ENCODE peak calls at places on chromosomes 6 and 20, in eight cellular contexts. One of them, this sample, is unnamed.

GRCh38 chr20:4022386-4023350 is 7.3 kb upstream of the RNF24 start:
- DNase-seq in fibroblast of lung: peak; percentile 50
- DNase-seq in ascending aorta: no peak
- DNase-seq in cardiac muscle cell: peak; percentile 38
- DNase-seq in HFF-Myc: no peak
- DNase-seq in GM12878: no peak
- DNase-seq in upper lobe of left lung: no peak
- DNase-seq in astrocyte of the spinal cord: no peak
- DNase-seq in this sample: no peak

GRCh38 chr6:34142599-34142998 is 3.3 kb downstream of the GRM4 start:
- DNase-seq in fibroblast of lung: no peak
- DNase-seq in ascending aorta: no peak
- DNase-seq in cardiac muscle cell: peak; percentile 5
- DNase-seq in HFF-Myc: no peak
- DNase-seq in GM12878: no peak
- DNase-seq in upper lobe of left lung: no peak
- DNase-seq in astrocyte of the spinal cord: no peak
- DNase-seq in this sample: no peak

GRCh38 chr6:100457251-100457990 is 7.3 kb downstream of the SIM1 start:
- DNase-seq in fibroblast of lung: no peak
- DNase-seq in ascending aorta: no peak
- DNase-seq in cardiac muscle cell: no peak
- DNase-seq in HFF-Myc: no peak
- DNase-seq in GM12878: no peak
- DNase-seq in upper lobe of left lung: no peak
- DNase-seq in astrocyte of the spinal cord: no peak
- DNase-seq in this sample: no peak

GRCh38 chr20:19633985-19634384 is 124.1 kb upstream of the RIN2 start:
- DNase-seq in fibroblast of lung: no peak
- DNase-seq in ascending aorta: no peak
- DNase-seq in cardiac muscle cell: peak; percentile 4
- DNase-seq in HFF-Myc: no peak
- DNase-seq in GM12878: no peak
- DNase-seq in upper lobe of left lung: no peak
- DNase-seq in astrocyte of the spinal cord: peak; percentile 8
- DNase-seq in this sample: peak; percentile 61

GRCh38 chr6:88881451-88881850 is 82.0 kb downstream of the RNGTT start:
- DNase-seq in fibroblast of lung: no peak
- DNase-seq in ascending aorta: no peak
- DNase-seq in cardiac muscle cell: peak; percentile 24
- DNase-seq in HFF-Myc: no peak
- DNase-seq in GM12878: no peak
- DNase-seq in upper lobe of left lung: no peak
- DNase-seq in astrocyte of the spinal cord: no peak
- DNase-seq in this sample: no peak

GRCh38 chr20:29876911-29877285 is 1380.6 kb upstream of the DEFB115 start:
- DNase-seq in fibroblast of lung: no peak
- DNase-seq in ascending aorta: no peak
- DNase-seq in cardiac muscle cell: no peak
- DNase-seq in HFF-Myc: no peak
- DNase-seq in GM12878: no peak
- DNase-seq in upper lobe of left lung: no peak
- DNase-seq in astrocyte of the spinal cord: no peak
- DNase-seq in this sample: no peak

GRCh38 chr6:2578729-2579128 is 172.0 kb downstream of the MYLK4 start:
- DNase-seq in fibroblast of lung: peak; percentile 69
- DNase-seq in ascending aorta: no peak
- DNase-seq in cardiac muscle cell: peak; percentile 60
- DNase-seq in HFF-Myc: no peak
- DNase-seq in GM12878: no peak
- DNase-seq in upper lobe of left lung: no peak
- DNase-seq in astrocyte of the spinal cord: no peak
- DNase-seq in this sample: no peak

GRCh38 chr6:32984639-32985389 is 16.4 kb downstream of the BRD2 start:
- DNase-seq in fibroblast of lung: peak; percentile 85
- DNase-seq in ascending aorta: peak; percentile 71
- DNase-seq in cardiac muscle cell: peak; percentile 89
- DNase-seq in HFF-Myc: peak; percentile 68
- DNase-seq in GM12878: no peak
- DNase-seq in upper lobe of left lung: peak; percentile 97
- DNase-seq in astrocyte of the spinal cord: peak; percentile 82
- DNase-seq in this sample: peak; percentile 38

GRCh38 chr20:42041000-42041565 is 422.9 kb upstream of the CHD6 start:
- DNase-seq in fibroblast of lung: no peak
- DNase-seq in ascending aorta: no peak
- DNase-seq in cardiac muscle cell: no peak
- DNase-seq in HFF-Myc: no peak
- DNase-seq in GM12878: no peak
- DNase-seq in upper lobe of left lung: no peak
- DNase-seq in astrocyte of the spinal cord: no peak
- DNase-seq in this sample: no peak

GRCh38 chr20:39607124-39607523 is 645.0 kb downstream of the DHX35 start:
- DNase-seq in fibroblast of lung: no peak
- DNase-seq in ascending aorta: no peak
- DNase-seq in cardiac muscle cell: no peak
- DNase-seq in HFF-Myc: no peak
- DNase-seq in GM12878: no peak
- DNase-seq in upper lobe of left lung: no peak
- DNase-seq in astrocyte of the spinal cord: peak; percentile 83
- DNase-seq in this sample: no peak

GRCh38 chr6:168994966-168995365 is 258.7 kb downstream of the THBS2 start:
- DNase-seq in fibroblast of lung: no peak
- DNase-seq in ascending aorta: no peak
- DNase-seq in cardiac muscle cell: no peak
- DNase-seq in HFF-Myc: no peak
- DNase-seq in GM12878: no peak
- DNase-seq in upper lobe of left lung: no peak
- DNase-seq in astrocyte of the spinal cord: no peak
- DNase-seq in this sample: no peak

GRCh38 chr6:74280130-74280692 is 584.2 kb downstream of the CD109 start:
- DNase-seq in fibroblast of lung: no peak
- DNase-seq in ascending aorta: no peak
- DNase-seq in cardiac muscle cell: no peak
- DNase-seq in HFF-Myc: no peak
- DNase-seq in GM12878: no peak
- DNase-seq in upper lobe of left lung: no peak
- DNase-seq in astrocyte of the spinal cord: no peak
- DNase-seq in this sample: no peak

GRCh38 chr6:158256746-158257424 is 55.4 kb upstream of the TULP4 start:
- DNase-seq in fibroblast of lung: no peak
- DNase-seq in ascending aorta: no peak
- DNase-seq in cardiac muscle cell: no peak
- DNase-seq in HFF-Myc: no peak
- DNase-seq in GM12878: no peak
- DNase-seq in upper lobe of left lung: no peak
- DNase-seq in astrocyte of the spinal cord: no peak
- DNase-seq in this sample: no peak

GRCh38 chr6:24831771-24832718 is 33.3 kb upstream of the ARMH2 start:
- DNase-seq in fibroblast of lung: peak; percentile 27
- DNase-seq in ascending aorta: no peak
- DNase-seq in cardiac muscle cell: no peak
- DNase-seq in HFF-Myc: no peak
- DNase-seq in GM12878: no peak
- DNase-seq in upper lobe of left lung: no peak
- DNase-seq in astrocyte of the spinal cord: peak; percentile 39
- DNase-seq in this sample: peak; percentile 39

GRCh38 chr20:44006578-44006977 is 91.9 kb downstream of the TOX2 start:
- DNase-seq in fibroblast of lung: no peak
- DNase-seq in ascending aorta: no peak
- DNase-seq in cardiac muscle cell: no peak
- DNase-seq in HFF-Myc: no peak
- DNase-seq in GM12878: no peak
- DNase-seq in upper lobe of left lung: no peak
- DNase-seq in astrocyte of the spinal cord: no peak
- DNase-seq in this sample: no peak

GRCh38 chr6:130367767-130368166 is 1.9 kb downstream of the TMEM200A start:
- DNase-seq in fibroblast of lung: no peak
- DNase-seq in ascending aorta: no peak
- DNase-seq in cardiac muscle cell: no peak
- DNase-seq in HFF-Myc: no peak
- DNase-seq in GM12878: no peak
- DNase-seq in upper lobe of left lung: no peak
- DNase-seq in astrocyte of the spinal cord: no peak
- DNase-seq in this sample: no peak
- H3K4me3 ChIP-seq in fibroblast of lung: peak overlapping the region; percentile 89
- H3K4me3 ChIP-seq in ascending aorta: no peak overlapping the region
- H3K4me3 ChIP-seq in cardiac muscle cell: no peak overlapping the region
- H3K4me3 ChIP-seq in HFF-Myc: peak overlapping the region; percentile 1
- H3K4me3 ChIP-seq in GM12878: no peak overlapping the region
- H3K4me3 ChIP-seq in upper lobe of left lung: no peak overlapping the region
- H3K4me3 ChIP-seq in astrocyte of the spinal cord: peak overlapping the region; percentile 93
- H3K4me3 ChIP-seq in this sample: peak overlapping the region; percentile 95

GRCh38 chr20:59403261-59403961 is 103.0 kb downstream of the EDN3 start:
- DNase-seq in fibroblast of lung: no peak
- DNase-seq in ascending aorta: no peak
- DNase-seq in cardiac muscle cell: peak; percentile 11
- DNase-seq in HFF-Myc: no peak
- DNase-seq in GM12878: no peak
- DNase-seq in upper lobe of left lung: peak; percentile 34
- DNase-seq in astrocyte of the spinal cord: no peak
- DNase-seq in this sample: no peak
- TF ChIP-seq CTCF in fibroblast of lung: peak; percentile 59
- TF ChIP-seq CTCF in ascending aorta: peak; percentile 84
- TF ChIP-seq CTCF in cardiac muscle cell: peak; percentile 82
- TF ChIP-seq CTCF in HFF-Myc: peak; percentile 88
- TF ChIP-seq CTCF in GM12878: peak; percentile 68
- TF ChIP-seq CTCF in upper lobe of left lung: peak; percentile 95
- TF ChIP-seq CTCF in astrocyte of the spinal cord: peak; percentile 62
- TF ChIP-seq CTCF in this sample: peak; percentile 66

GRCh38 chr6:53055873-53056272 is 9.3 kb upstream of the FBXO9 start:
- DNase-seq in fibroblast of lung: no peak
- DNase-seq in ascending aorta: no peak
- DNase-seq in cardiac muscle cell: no peak
- DNase-seq in HFF-Myc: no peak
- DNase-seq in GM12878: no peak
- DNase-seq in upper lobe of left lung: no peak
- DNase-seq in astrocyte of the spinal cord: no peak
- DNase-seq in this sample: no peak

GRCh38 chr6:53062369-53062639 is 2.9 kb upstream of the FBXO9 start:
- DNase-seq in fibroblast of lung: no peak
- DNase-seq in ascending aorta: no peak
- DNase-seq in cardiac muscle cell: no peak
- DNase-seq in HFF-Myc: no peak
- DNase-seq in GM12878: no peak
- DNase-seq in upper lobe of left lung: no peak
- DNase-seq in astrocyte of the spinal cord: no peak
- DNase-seq in this sample: no peak

GRCh38 chr6:53056273-53056672 is 8.9 kb upstream of the FBXO9 start:
- DNase-seq in fibroblast of lung: no peak
- DNase-seq in ascending aorta: no peak
- DNase-seq in cardiac muscle cell: no peak
- DNase-seq in HFF-Myc: no peak
- DNase-seq in GM12878: no peak
- DNase-seq in upper lobe of left lung: no peak
- DNase-seq in astrocyte of the spinal cord: no peak
- DNase-seq in this sample: no peak

GRCh38 chr6:53058388-53058890 is 6.8 kb upstream of the FBXO9 start:
- DNase-seq in fibroblast of lung: no peak
- DNase-seq in ascending aorta: no peak
- DNase-seq in cardiac muscle cell: no peak
- DNase-seq in HFF-Myc: no peak
- DNase-seq in GM12878: no peak
- DNase-seq in upper lobe of left lung: no peak
- DNase-seq in astrocyte of the spinal cord: no peak
- DNase-seq in this sample: no peak

DNA sequence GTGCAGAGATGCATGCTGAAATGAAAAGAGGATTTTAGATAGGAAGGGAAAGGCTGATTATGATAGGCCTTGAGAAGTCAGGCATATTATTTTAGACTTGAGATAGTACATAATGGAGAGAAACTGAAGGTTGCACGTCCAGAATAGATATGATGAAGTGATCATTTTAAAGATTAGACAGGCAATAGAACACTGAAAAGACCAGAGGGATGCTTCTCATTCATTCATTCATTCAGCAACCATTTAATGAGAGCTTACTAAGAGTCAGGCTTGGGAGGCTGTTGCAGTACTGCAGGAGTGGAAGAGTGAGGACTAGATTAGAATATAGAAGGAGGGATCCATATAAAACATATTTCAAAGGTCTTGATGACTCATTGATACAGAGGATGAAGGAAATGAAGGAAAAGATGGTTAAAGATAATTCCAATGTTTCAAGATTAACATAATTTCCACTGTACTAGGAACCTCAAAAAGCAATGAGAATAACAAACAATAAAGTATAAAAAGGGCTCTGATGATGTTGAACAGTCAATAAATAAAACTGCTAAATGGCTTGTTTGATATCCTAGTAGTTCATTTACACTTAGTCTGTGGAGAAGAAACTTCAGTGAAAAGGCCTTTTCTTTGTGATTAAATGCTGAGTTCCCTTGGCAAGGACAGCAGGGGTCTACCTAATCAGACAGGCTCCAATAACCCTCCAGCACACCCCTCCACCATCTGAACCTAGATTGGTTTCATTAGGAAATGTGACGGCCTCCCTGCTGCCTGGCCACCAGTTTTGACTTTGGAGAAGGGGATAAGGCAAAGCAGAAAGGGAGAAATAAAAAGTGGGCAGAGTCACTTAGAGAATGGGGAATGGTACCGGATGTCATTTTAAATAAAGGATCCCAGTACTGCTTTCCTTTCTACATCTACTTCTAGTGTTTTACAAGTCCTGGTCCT is 5.3 kb upstream of the FBXO9 start:
- DNase-seq in fibroblast of lung: no peak
- DNase-seq in ascending aorta: no peak
- DNase-seq in cardiac muscle cell: no peak
- DNase-seq in HFF-Myc: no peak
- DNase-seq in GM12878: no peak
- DNase-seq in upper lobe of left lung: no peak
- DNase-seq in astrocyte of the spinal cord: no peak
- DNase-seq in this sample: no peak
- H3K4me3 ChIP-seq in fibroblast of lung: peak overlapping the region; percentile 89
- H3K4me3 ChIP-seq in ascending aorta: peak overlapping the region; percentile 85
- H3K4me3 ChIP-seq in cardiac muscle cell: peak overlapping the region; percentile 81
- H3K4me3 ChIP-seq in HFF-Myc: peak overlapping the region; percentile 64
- H3K4me3 ChIP-seq in GM12878: peak overlapping the region; percentile 87
- H3K4me3 ChIP-seq in upper lobe of left lung: no peak overlapping the region
- H3K4me3 ChIP-seq in astrocyte of the spinal cord: peak overlapping the region; percentile 76
- H3K4me3 ChIP-seq in this sample: peak overlapping the region; percentile 74

GRCh38 chr6:131597448-131597847 is 24.4 kb downstream of the ARG1 start:
- DNase-seq in fibroblast of lung: peak; percentile 3
- DNase-seq in ascending aorta: no peak
- DNase-seq in cardiac muscle cell: peak; percentile 9
- DNase-seq in HFF-Myc: no peak
- DNase-seq in GM12878: no peak
- DNase-seq in upper lobe of left lung: no peak
- DNase-seq in astrocyte of the spinal cord: no peak
- DNase-seq in this sample: no peak
- TF ChIP-seq CTCF in fibroblast of lung: peak; percentile 39
- TF ChIP-seq CTCF in ascending aorta: no peak
- TF ChIP-seq CTCF in cardiac muscle cell: peak; percentile 39
- TF ChIP-seq CTCF in HFF-Myc: peak; percentile 35
- TF ChIP-seq CTCF in GM12878: peak; percentile 18
- TF ChIP-seq CTCF in upper lobe of left lung: no peak
- TF ChIP-seq CTCF in astrocyte of the spinal cord: peak; percentile 46
- TF ChIP-seq CTCF in this sample: peak; percentile 30